ENCODE peak calls at places on chromosomes 6 and 20, in eight cellular contexts. Z, Q, M, G, O, B, S and R are unnamed samples.

GRCh38 chr6:88165877-88166492 is at the start of gene CNR1:
- DNase-seq in Z (peak; percentile 85), G (peak; percentile 84), Q (peak; percentile 52), B (peak; percentile 32), S (peak; percentile 39), M (no peak), O (peak; percentile 82), R (peak; percentile 28)

GRCh38 chr6:11462742-11463414 is 74.7 kb upstream of the TMEM170B start:
- DNase-seq in M (no peak), B (peak; percentile 47), Q (peak; percentile 46), O (no peak), S (no peak), G (no peak), Z (no peak), R (peak; percentile 72)

GRCh38 chr6:166656269-166657206 is 29.5 kb upstream of the RPS6KA2 start:
- DNase-seq in M (no peak), G (no peak), S (no peak), Z (no peak), B (no peak), Q (peak; percentile 14), O (peak; percentile 23), R (peak; percentile 28)

GRCh38 chr6:163413345-163414116 is 987 bp upstream of the QKI start:
- DNase-seq in B (peak; percentile 96), Z (peak; percentile 91), O (peak; percentile 90), S (peak; percentile 87), G (peak; percentile 83), Q (peak; percentile 96), M (peak; percentile 90), R (peak; percentile 91)

GRCh38 chr6:137903933-137904821 is 37.1 kb downstream of the TNFAIP3 start:
- DNase-seq in Q (peak; percentile 40), G (no peak), B (peak; percentile 64), O (no peak), M (no peak), Z (peak; percentile 24), S (peak; percentile 72), R (peak; percentile 83)

GRCh38 chr20:37575884-37576283 is 48.2 kb upstream of the BLCAP start:
- DNase-seq in Q (no peak), B (no peak), S (no peak), O (peak; percentile 34), G (no peak), M (peak; percentile 47), Z (no peak), R (no peak)

GRCh38 chr6:27168586-27169443 is 78.7 kb upstream of the PRSS16 start:
- DNase-seq in O (no peak), B (peak; percentile 89), S (peak; percentile 89), Q (peak; percentile 37), G (no peak), M (no peak), Z (no peak), R (peak; percentile 71)

GRCh38 chr6:24273471-24273870 is 84.4 kb downstream of the DCDC2 start:
- DNase-seq in B (peak; percentile 23), G (no peak), S (peak; percentile 24), Q (no peak), M (no peak), O (no peak), Z (no peak), R (peak; percentile 73)

GRCh38 chr6:34146021-34146782 is at the start of gene GRM4:
- DNase-seq in M (no peak), Q (no peak), B (no peak), O (no peak), S (no peak), G (no peak), Z (peak; percentile 11), R (no peak)

GRCh38 chr20:4216866-4217265 is 201.5 kb upstream of the RNF24 start:
- DNase-seq in Q (no peak), S (no peak), Z (no peak), O (no peak), M (no peak), B (no peak), G (no peak), R (no peak)

GRCh38 chr20:24584538-24585356 is 115.3 kb downstream of the SYNDIG1 start:
- DNase-seq in S (peak; percentile 47), Q (peak; percentile 69), G (no peak), M (no peak), O (no peak), Z (no peak), B (peak; percentile 62), R (no peak)

GRCh38 chr20:36173451-36173933 is 19.0 kb downstream of the EPB41L1 start:
- DNase-seq in O (peak; percentile 94), Q (peak; percentile 29), G (no peak), B (peak; percentile 46), S (peak; percentile 16), M (no peak), Z (no peak), R (no peak)

GRCh38 chr6:132300323-132300949 is 100.8 kb downstream of the MOXD1 start:
- DNase-seq in O (peak; percentile 77), M (no peak), G (peak; percentile 19), B (peak; percentile 85), Q (peak; percentile 77), Z (no peak), S (peak; percentile 50), R (peak; percentile 69)

GRCh38 chr20:5751856-5752255 is 1.7 kb downstream of the SHLD1 start:
- DNase-seq in Z (no peak), G (no peak), M (no peak), O (no peak), S (peak; percentile 45), B (no peak), Q (peak; percentile 62), R (no peak)

GRCh38 chr6:25369450-25370086 is 90.4 kb downstream of the CARMIL1 start:
- DNase-seq in O (peak; percentile 36), B (no peak), G (peak; percentile 40), S (peak; percentile 54), Z (no peak), M (no peak), Q (peak; percentile 81), R (peak; percentile 50)

GRCh38 chr6:132830236-132830799 is 15.9 kb downstream of the RPS12 start:
- DNase-seq in B (peak; percentile 75), M (no peak), Z (no peak), G (no peak), S (peak; percentile 25), O (peak; percentile 79), Q (peak; percentile 66), R (peak; percentile 41)

GRCh38 chr6:136016228-136017225 is 165.0 kb downstream of the PDE7B start:
- DNase-seq in B (peak; percentile 80), G (no peak), Z (peak; percentile 55), M (no peak), S (no peak), Q (no peak), O (no peak), R (no peak)

GRCh38 chr20:5829241-5829809 is 79.1 kb downstream of the SHLD1 start:
- DNase-seq in O (no peak), Q (no peak), Z (no peak), G (no peak), S (no peak), B (no peak), M (no peak), R (no peak)

GRCh38 chr20:52167232-52167840 is 24.2 kb downstream of the ZFP64 start:
- DNase-seq in O (no peak), S (no peak), Z (no peak), B (no peak), M (no peak), G (no peak), Q (no peak), R (no peak)

GRCh38 chr20:53749499-53749898 is 155.9 kb upstream of the ZNF217 start:
- DNase-seq in Z (no peak), O (no peak), S (no peak), G (no peak), Q (no peak), M (no peak), B (no peak), R (no peak)
- TF ChIP-seq CTCF in Z (no peak), O (peak; percentile 17), S (no peak), G (no peak), Q (no peak), M (no peak), B (no peak), R (no peak)

GRCh38 chr20:47784599-47785320 is 521 bp downstream of the SULF2 start:
- DNase-seq in S (peak; percentile 70), B (peak; percentile 36), M (no peak), G (peak; percentile 27), Q (peak; percentile 67), Z (no peak), O (peak; percentile 72), R (peak; percentile 55)

GRCh38 chr20:47782091-47782490 is 3.2 kb downstream of the SULF2 start:
- DNase-seq in Q (no peak), O (no peak), S (no peak), G (no peak), M (no peak), B (no peak), Z (no peak), R (no peak)

GRCh38 chr20:47781631-47782030 is 3.6 kb downstream of the SULF2 start:
- DNase-seq in Z (no peak), Q (no peak), B (no peak), S (no peak), G (no peak), O (no peak), M (no peak), R (no peak)

GRCh38 chr20:47784256-47784598 is 1.1 kb downstream of the SULF2 start:
- DNase-seq in O (no peak), G (no peak), Q (no peak), Z (no peak), B (no peak), S (no peak), M (no peak), R (no peak)

DNA sequence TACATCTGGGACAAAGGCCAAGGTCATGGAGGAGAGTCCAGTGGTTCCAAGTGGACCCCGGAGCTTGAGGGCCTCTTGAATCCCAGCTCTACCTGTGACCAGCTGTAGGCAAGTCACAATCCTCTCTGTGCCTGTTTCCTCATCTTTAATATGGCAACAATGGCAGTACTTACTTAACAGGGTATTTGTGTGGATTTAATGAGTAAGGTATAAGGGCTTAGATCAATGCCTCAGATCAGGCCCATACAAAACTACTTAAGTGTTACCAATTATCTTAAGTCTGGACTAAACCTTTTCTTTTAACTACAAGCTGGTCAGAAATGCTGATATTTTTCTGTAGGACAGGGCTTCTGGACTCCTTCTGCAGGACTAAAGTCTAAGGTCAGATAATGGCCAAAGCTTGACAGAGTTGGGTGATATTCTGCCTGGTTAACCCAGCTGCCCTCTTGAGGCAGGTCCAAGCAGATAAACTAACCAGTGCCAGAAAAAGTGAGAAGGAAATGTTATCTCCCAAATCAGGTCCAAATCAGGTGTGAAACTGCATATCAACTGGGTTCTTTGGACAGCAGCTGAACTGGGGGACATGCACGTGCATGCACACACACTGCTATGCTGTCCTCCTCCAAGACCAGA is 2.2 kb downstream of the SULF2 start:
- DNase-seq in Z (no peak), M (no peak), G (no peak), O (no peak), B (no peak), S (no peak), Q (no peak), R (no peak)
- TF ChIP-seq CTCF in Z (no peak), M (no peak), G (no peak), O (peak; percentile 23), B (no peak), S (no peak), Q (no peak), R (no peak)

GRCh38 chr20:10651227-10651990 is 22.4 kb downstream of the JAG1 start:
- DNase-seq in M (no peak), B (peak; percentile 82), O (no peak), S (peak; percentile 77), G (no peak), Q (peak; percentile 79), Z (no peak), R (no peak)
- TF ChIP-seq CTCF in M (no peak), B (no peak), O (no peak), S (no peak), G (no peak), Q (no peak), Z (no peak), R (no peak)

GRCh38 chr6:147311218-147311617 is 107.0 kb downstream of the STXBP5 start:
- DNase-seq in M (no peak), Z (no peak), S (peak; percentile 5), G (no peak), Q (no peak), B (no peak), O (no peak), R (no peak)

GRCh38 chr6:147310511-147310910 is 106.3 kb downstream of the STXBP5 start:
- DNase-seq in S (no peak), B (no peak), Q (no peak), G (no peak), O (no peak), Z (no peak), M (no peak), R (no peak)
- TF ChIP-seq CTCF in S (no peak), B (no peak), Q (no peak), G (no peak), O (no peak), Z (no peak), M (no peak), R (no peak)